ENCODE peak calls at places on chromosomes 3 and 15, in four cellular contexts. One of them, this sample, is unnamed.

GRCh38 chr3:58107597-58107996 is 99.4 kb downstream of the FLNB start:
- DNase-seq in stimulated activated CD4-positive, alpha-beta T cell treated with anti-CD3 and anti-CD28 coated beads, Interleukin-15, amount 100 ng/mL, for 1 hour: no peak
- DNase-seq in lower lobe of right lung: no peak
- DNase-seq in NCI-H345: no peak
- DNase-seq in this sample: no peak

GRCh38 chr3:30437172-30437571 is 169.2 kb upstream of the TGFBR2 start:
- DNase-seq in stimulated activated CD4-positive, alpha-beta T cell treated with anti-CD3 and anti-CD28 coated beads, Interleukin-15, amount 100 ng/mL, for 1 hour: no peak
- DNase-seq in lower lobe of right lung: no peak
- DNase-seq in NCI-H345: no peak
- DNase-seq in this sample: no peak

GRCh38 chr3:12994357-12994606 is 78.9 kb downstream of the IQSEC1 start:
- DNase-seq in stimulated activated CD4-positive, alpha-beta T cell treated with anti-CD3 and anti-CD28 coated beads, Interleukin-15, amount 100 ng/mL, for 1 hour: no peak
- DNase-seq in lower lobe of right lung: peak
- DNase-seq in NCI-H345: no peak
- DNase-seq in this sample: no peak

GRCh38 chr15:44034933-44035624 is 160.0 kb downstream of the FRMD5 start:
- DNase-seq in stimulated activated CD4-positive, alpha-beta T cell treated with anti-CD3 and anti-CD28 coated beads, Interleukin-15, amount 100 ng/mL, for 1 hour: no peak
- DNase-seq in lower lobe of right lung: no peak
- DNase-seq in NCI-H345: no peak
- DNase-seq in this sample: no peak

GRCh38 chr3:124785966-124786365 is 55.7 kb downstream of the UMPS start:
- DNase-seq in stimulated activated CD4-positive, alpha-beta T cell treated with anti-CD3 and anti-CD28 coated beads, Interleukin-15, amount 100 ng/mL, for 1 hour: no peak
- DNase-seq in lower lobe of right lung: no peak
- DNase-seq in NCI-H345: no peak
- DNase-seq in this sample: no peak

GRCh38 chr15:91593081-91593480 is 260.4 kb upstream of the SLCO3A1 start:
- DNase-seq in stimulated activated CD4-positive, alpha-beta T cell treated with anti-CD3 and anti-CD28 coated beads, Interleukin-15, amount 100 ng/mL, for 1 hour: no peak
- DNase-seq in lower lobe of right lung: no peak
- DNase-seq in NCI-H345: no peak
- DNase-seq in this sample: no peak

GRCh38 chr3:174547801-174548200 is 311.3 kb upstream of the NAALADL2 start:
- DNase-seq in stimulated activated CD4-positive, alpha-beta T cell treated with anti-CD3 and anti-CD28 coated beads, Interleukin-15, amount 100 ng/mL, for 1 hour: no peak
- DNase-seq in lower lobe of right lung: no peak
- DNase-seq in NCI-H345: no peak
- DNase-seq in this sample: no peak

GRCh38 chr15:101159096-101159935 is 92.5 kb downstream of the CHSY1 start:
- DNase-seq in stimulated activated CD4-positive, alpha-beta T cell treated with anti-CD3 and anti-CD28 coated beads, Interleukin-15, amount 100 ng/mL, for 1 hour: no peak
- DNase-seq in lower lobe of right lung: peak
- DNase-seq in NCI-H345: no peak
- DNase-seq in this sample: no peak

GRCh38 chr15:72341361-72341760 is 21.4 kb upstream of the CELF6 start:
- DNase-seq in stimulated activated CD4-positive, alpha-beta T cell treated with anti-CD3 and anti-CD28 coated beads, Interleukin-15, amount 100 ng/mL, for 1 hour: no peak
- DNase-seq in lower lobe of right lung: no peak
- DNase-seq in NCI-H345: no peak
- DNase-seq in this sample: no peak

GRCh38 chr3:119418091-119418512 is 45.3 kb downstream of the TMEM39A start:
- DNase-seq in stimulated activated CD4-positive, alpha-beta T cell treated with anti-CD3 and anti-CD28 coated beads, Interleukin-15, amount 100 ng/mL, for 1 hour: no peak
- DNase-seq in lower lobe of right lung: no peak
- DNase-seq in NCI-H345: no peak
- DNase-seq in this sample: no peak

GRCh38 chr3:134721214-134721613 is 70.4 kb upstream of the KY start:
- DNase-seq in stimulated activated CD4-positive, alpha-beta T cell treated with anti-CD3 and anti-CD28 coated beads, Interleukin-15, amount 100 ng/mL, for 1 hour: no peak
- DNase-seq in lower lobe of right lung: no peak
- DNase-seq in NCI-H345: no peak
- DNase-seq in this sample: no peak

GRCh38 chr3:15301761-15302160 is 30.6 kb downstream of the SH3BP5 start:
- DNase-seq in stimulated activated CD4-positive, alpha-beta T cell treated with anti-CD3 and anti-CD28 coated beads, Interleukin-15, amount 100 ng/mL, for 1 hour: no peak
- DNase-seq in lower lobe of right lung: no peak
- DNase-seq in NCI-H345: no peak
- DNase-seq in this sample: no peak

GRCh38 chr3:161035711-161036110 is 69.4 kb downstream of the B3GALNT1 start:
- DNase-seq in stimulated activated CD4-positive, alpha-beta T cell treated with anti-CD3 and anti-CD28 coated beads, Interleukin-15, amount 100 ng/mL, for 1 hour: no peak
- DNase-seq in lower lobe of right lung: no peak
- DNase-seq in NCI-H345: no peak
- DNase-seq in this sample: no peak

GRCh38 chr3:69420781-69421520 is 35.1 kb upstream of the FRMD4B start:
- DNase-seq in stimulated activated CD4-positive, alpha-beta T cell treated with anti-CD3 and anti-CD28 coated beads, Interleukin-15, amount 100 ng/mL, for 1 hour: no peak
- DNase-seq in lower lobe of right lung: no peak
- DNase-seq in NCI-H345: no peak
- DNase-seq in this sample: no peak

GRCh38 chr3:155270063-155270462 is 23.4 kb downstream of the STRIT1 start:
- DNase-seq in stimulated activated CD4-positive, alpha-beta T cell treated with anti-CD3 and anti-CD28 coated beads, Interleukin-15, amount 100 ng/mL, for 1 hour: no peak
- DNase-seq in lower lobe of right lung: no peak
- DNase-seq in NCI-H345: no peak
- DNase-seq in this sample: no peak

GRCh38 chr15:58520936-58521292 is 89.1 kb downstream of the LIPC start:
- DNase-seq in stimulated activated CD4-positive, alpha-beta T cell treated with anti-CD3 and anti-CD28 coated beads, Interleukin-15, amount 100 ng/mL, for 1 hour: no peak
- DNase-seq in lower lobe of right lung: no peak
- DNase-seq in NCI-H345: no peak
- DNase-seq in this sample: no peak

GRCh38 chr15:85582719-85583089 is 202.3 kb downstream of the AKAP13 start:
- DNase-seq in stimulated activated CD4-positive, alpha-beta T cell treated with anti-CD3 and anti-CD28 coated beads, Interleukin-15, amount 100 ng/mL, for 1 hour: peak
- DNase-seq in lower lobe of right lung: no peak
- DNase-seq in NCI-H345: no peak
- DNase-seq in this sample: no peak

GRCh38 chr3:13219902-13220296 is 146.7 kb upstream of the IQSEC1 start:
- DNase-seq in stimulated activated CD4-positive, alpha-beta T cell treated with anti-CD3 and anti-CD28 coated beads, Interleukin-15, amount 100 ng/mL, for 1 hour: no peak
- DNase-seq in lower lobe of right lung: no peak
- DNase-seq in NCI-H345: no peak
- DNase-seq in this sample: no peak

GRCh38 chr3:141115752-141116541 is 64.8 kb downstream of the SPSB4 start:
- DNase-seq in stimulated activated CD4-positive, alpha-beta T cell treated with anti-CD3 and anti-CD28 coated beads, Interleukin-15, amount 100 ng/mL, for 1 hour: no peak
- DNase-seq in lower lobe of right lung: no peak
- DNase-seq in NCI-H345: no peak
- DNase-seq in this sample: no peak

GRCh38 chr15:69086427-69087205 is 72.1 kb downstream of the NOX5 start:
- DNase-seq in stimulated activated CD4-positive, alpha-beta T cell treated with anti-CD3 and anti-CD28 coated beads, Interleukin-15, amount 100 ng/mL, for 1 hour: no peak
- DNase-seq in lower lobe of right lung: no peak
- DNase-seq in NCI-H345: no peak
- DNase-seq in this sample: no peak

GRCh38 chr15:41904487-41905359 is 10.9 kb upstream of the SPTBN5 start:
- DNase-seq in stimulated activated CD4-positive, alpha-beta T cell treated with anti-CD3 and anti-CD28 coated beads, Interleukin-15, amount 100 ng/mL, for 1 hour: peak
- DNase-seq in lower lobe of right lung: no peak
- DNase-seq in NCI-H345: peak
- DNase-seq in this sample: peak